ENCODE peak calls at places on chromosome 16, in seven cellular contexts. J, X, L, G, Y, A and C are unnamed samples.
A peak's percentile ranks its signal among the peaks of the same experiment; 100 is the strongest.

GRCh38 chr16:19135201-19135838 is 21.6 kb downstream of the ITPRIPL2 start:
- DNase-seq in L (no peak), A (no peak), Y (no peak), X (no peak), G (no peak), J (no peak), C (no peak)

GRCh38 chr16:54284319-54284930 is 2.2 kb downstream of the IRX3 start:
- DNase-seq in L (no peak), A (no peak), Y (peak; percentile 57), X (no peak), J (peak; percentile 34), G (no peak), C (peak; percentile 57)

GRCh38 chr16:2942045-2942444 is 22.0 kb upstream of the KREMEN2 start:
- DNase-seq in Y (no peak), J (no peak), L (no peak), G (no peak), X (no peak), A (no peak), C (no peak)

GRCh38 chr16:70804153-70804728 is 3.3 kb upstream of the VAC14 start:
- DNase-seq in L (no peak), X (no peak), A (peak; percentile 14), Y (no peak), G (no peak), J (no peak), C (no peak)

GRCh38 chr16:30006095-30006473 is 4.7 kb downstream of the DOC2A start:
- DNase-seq in G (no peak), Y (no peak), L (no peak), A (no peak), J (no peak), X (no peak), C (no peak)

GRCh38 chr16:23879735-23880373 is 44.1 kb downstream of the PRKCB start:
- DNase-seq in J (no peak), X (no peak), Y (no peak), L (no peak), G (no peak), A (no peak), C (no peak)

GRCh38 chr16:56985288-56985961 is 3.9 kb upstream of the NLRC5 start:
- DNase-seq in X (peak; percentile 87), A (no peak), J (no peak), G (peak; percentile 56), L (no peak), Y (no peak), C (peak; percentile 94)

GRCh38 chr16:68889508-68890150 is 46.3 kb downstream of the TANGO6 start:
- DNase-seq in A (no peak), Y (no peak), L (no peak), J (no peak), X (no peak), G (no peak), C (no peak)

GRCh38 chr16:27446721-27447120 is 44.7 kb downstream of the IL21R start:
- DNase-seq in L (peak; percentile 84), Y (no peak), J (no peak), X (no peak), G (no peak), A (peak; percentile 95), C (no peak)

GRCh38 chr16:58652741-58653140 is 23.1 kb upstream of the CNOT1 start:
- DNase-seq in G (no peak), A (no peak), J (peak; percentile 63), X (no peak), Y (peak; percentile 77), L (no peak), C (no peak)

GRCh38 chr16:24069036-24069590 is 187.0 kb upstream of the CACNG3 start:
- DNase-seq in L (no peak), J (no peak), X (no peak), Y (peak; percentile 56), A (no peak), G (no peak), C (no peak)

DNA sequence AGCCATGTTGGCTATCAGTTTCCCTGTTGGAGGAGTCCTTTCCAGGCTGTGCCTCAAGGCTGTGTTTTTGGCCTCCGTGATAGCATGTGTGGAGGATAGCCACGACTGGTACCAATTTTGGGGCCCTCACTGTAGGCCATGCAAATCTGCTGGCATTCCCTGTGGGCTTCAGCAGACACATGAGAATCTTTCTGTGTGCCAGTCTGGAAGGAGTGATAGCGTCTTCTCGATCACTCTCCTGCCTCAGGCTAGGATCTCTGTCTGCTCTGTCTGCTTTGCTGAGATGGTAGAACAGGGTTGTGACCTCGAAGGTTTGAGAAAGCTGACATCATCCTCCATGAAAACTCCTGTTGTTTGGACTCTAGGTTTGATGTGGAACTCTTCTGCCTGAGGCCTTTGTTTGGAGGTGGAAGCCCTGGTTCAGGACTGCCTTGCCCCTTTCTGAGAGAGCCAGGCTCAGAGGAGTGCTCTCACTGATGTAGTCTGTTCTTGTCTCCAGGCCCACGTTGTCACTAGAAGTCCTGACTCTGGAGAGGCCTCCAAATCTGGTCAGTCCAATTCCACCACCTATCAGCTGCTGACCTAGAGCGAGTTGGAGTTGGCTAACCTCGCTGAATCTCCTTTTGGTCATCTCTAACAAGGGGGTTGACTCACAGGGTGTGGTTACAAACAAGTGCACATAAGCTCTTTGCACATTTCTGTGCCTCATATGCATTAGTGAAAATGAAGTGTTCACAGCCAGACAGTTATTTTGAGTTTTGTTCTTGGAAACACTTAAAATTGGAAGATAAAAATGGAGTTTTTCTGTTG is 12.1 kb upstream of the EDC4 start:
- DNase-seq in X (no peak), L (no peak), J (no peak), G (no peak), Y (no peak), A (no peak), C (peak; percentile 34)
- H3K27me3 ChIP-seq in X (no peaks in the 10 kb centered on the region), L (no peaks in the 10 kb centered on the region), J (no peaks in the 10 kb centered on the region), G (no peaks in the 10 kb centered on the region), Y (no peaks in the 10 kb centered on the region), A (no peaks in the 10 kb centered on the region), C (no peaks in the 10 kb centered on the region)

GRCh38 chr16:89375686-89376085 is 114.7 kb downstream of the ANKRD11 start:
- DNase-seq in X (no peak), L (no peak), G (no peak), J (no peak), A (no peak), Y (no peak), C (no peak)
- H3K4me3 ChIP-seq in X (no peak overlapping the region), L (no peak overlapping the region), G (no peak overlapping the region), J (no peak overlapping the region), A (no peak overlapping the region), Y (no peak overlapping the region), C (no peak overlapping the region)

GRCh38 chr16:1642753-1643152 is 30.6 kb downstream of the CRAMP1 start:
- DNase-seq in J (no peak), G (no peak), Y (no peak), X (no peak), L (no peak), A (no peak), C (no peak)
- H3K36me3 ChIP-seq in J (peaks cover 26% of the 10 kb centered on the region), G (no peaks in the 10 kb centered on the region), Y (peaks cover 21% of the 10 kb centered on the region), X (peaks cover 96% of the 10 kb centered on the region), L (peaks cover 56% of the 10 kb centered on the region), A (peaks cover 75% of the 10 kb centered on the region), C (peaks cover 61% of the 10 kb centered on the region)

DNA sequence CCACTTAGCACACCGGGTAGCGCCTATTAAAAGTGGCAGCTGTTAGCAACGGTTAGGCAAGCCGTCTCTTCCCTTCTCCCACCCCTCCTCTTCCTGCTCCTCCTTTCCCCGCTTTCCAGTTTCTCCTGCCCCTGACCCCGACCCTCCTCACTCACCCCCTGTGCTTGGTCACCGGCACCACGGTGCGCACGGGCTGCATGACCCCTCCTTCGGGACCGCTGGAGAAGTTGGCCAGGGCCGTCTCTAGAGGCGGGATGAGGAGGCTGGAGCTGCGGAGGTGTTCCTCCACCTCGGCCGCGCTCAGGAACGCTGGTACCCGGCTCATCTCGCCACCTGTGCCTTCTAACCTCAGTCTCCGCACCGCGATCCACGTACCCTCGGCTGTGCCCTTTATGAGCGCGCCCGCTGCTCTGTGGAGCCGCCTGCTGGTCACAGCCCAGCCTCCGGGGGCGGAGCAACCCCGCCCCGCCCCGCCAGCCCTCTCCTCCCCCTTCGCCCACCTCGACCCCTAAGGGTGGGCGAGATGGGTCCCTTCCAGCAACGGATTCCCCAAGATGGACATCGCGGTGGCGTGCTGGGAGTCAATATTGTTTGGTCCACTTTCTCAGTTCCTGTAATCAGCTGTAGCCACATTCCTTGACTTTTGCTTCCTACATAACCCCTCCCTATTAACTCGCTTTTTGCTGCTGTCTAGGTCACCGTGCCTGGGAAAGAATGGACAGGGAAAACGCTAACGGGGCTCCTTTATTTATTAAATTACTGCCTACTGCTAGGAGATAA is at the start of gene CRYM:
- DNase-seq in X (peak; percentile 79), L (no peak), Y (peak; percentile 93), A (peak; percentile 45), G (peak; percentile 75), J (peak; percentile 72), C (peak; percentile 46)
- H3K27me3 ChIP-seq in X (no peaks in the 10 kb centered on the region), L (peaks cover 14% of the 10 kb centered on the region), Y (peaks cover 20% of the 10 kb centered on the region), A (peaks cover 34% of the 10 kb centered on the region), G (no peaks in the 10 kb centered on the region), J (peaks cover 52% of the 10 kb centered on the region), C (peaks cover 65% of the 10 kb centered on the region)

GRCh38 chr16:86872833-86873232 is 294.5 kb downstream of the FOXL1 start:
- DNase-seq in L (no peak), J (peak; percentile 34), Y (no peak), A (no peak), X (no peak), G (no peak), C (no peak)
- H3K4me3 ChIP-seq in L (no peak overlapping the region), J (no peak overlapping the region), Y (no peak overlapping the region), A (no peak overlapping the region), X (no peak overlapping the region), G (no peak overlapping the region), C (no peak overlapping the region)

GRCh38 chr16:4386452-4386813 is 14.8 kb downstream of the VASN start:
- DNase-seq in G (no peak), J (no peak), A (no peak), L (no peak), X (no peak), Y (no peak), C (peak; percentile 65)
- H3K36me3 ChIP-seq in G (no peaks in the 10 kb centered on the region), J (no peaks in the 10 kb centered on the region), A (peaks cover 68% of the 10 kb centered on the region), L (peaks cover 96% of the 10 kb centered on the region), X (peaks cover 40% of the 10 kb centered on the region), Y (no peaks in the 10 kb centered on the region), C (peaks cover 48% of the 10 kb centered on the region)

GRCh38 chr16:85324506-85324905 is 212.2 kb upstream of the CIBAR2 start:
- DNase-seq in A (no peak), L (no peak), G (no peak), J (no peak), Y (no peak), X (no peak), C (no peak)
- H3K27me3 ChIP-seq in A (no peaks in the 10 kb centered on the region), L (no peaks in the 10 kb centered on the region), G (no peaks in the 10 kb centered on the region), J (no peaks in the 10 kb centered on the region), Y (no peaks in the 10 kb centered on the region), X (no peaks in the 10 kb centered on the region), C (no peaks in the 10 kb centered on the region)

GRCh38 chr16:49127103-49127502 is 154.5 kb downstream of the CBLN1 start:
- DNase-seq in A (no peak), Y (no peak), G (no peak), X (no peak), J (peak; percentile 72), L (no peak), C (no peak)

GRCh38 chr16:49115956-49116355 is 165.7 kb downstream of the CBLN1 start:
- DNase-seq in Y (no peak), G (no peak), A (no peak), J (no peak), X (no peak), L (no peak), C (no peak)

GRCh38 chr16:49120631-49121030 is 161.0 kb downstream of the CBLN1 start:
- DNase-seq in X (no peak), J (no peak), L (no peak), Y (no peak), A (no peak), G (no peak), C (no peak)

GRCh38 chr16:49116873-49117272 is 164.8 kb downstream of the CBLN1 start:
- DNase-seq in Y (no peak), J (no peak), G (no peak), X (no peak), L (no peak), A (no peak), C (peak; percentile 60)

GRCh38 chr16:49121636-49122035 is 160.0 kb downstream of the CBLN1 start:
- DNase-seq in A (no peak), J (no peak), Y (no peak), X (no peak), L (no peak), G (no peak), C (no peak)
- H3K4me3 ChIP-seq in A (no peak overlapping the region), J (no peak overlapping the region), Y (no peak overlapping the region), X (no peak overlapping the region), L (no peak overlapping the region), G (no peak overlapping the region), C (no peak overlapping the region)